ENCODE peak calls at places on chromosomes 5 and 9, in eight cellular contexts. T is AG10803; A is epithelial cell of esophagus; Z is hepatic stellate cell; M is fibroblast of villous mesenchyme; D is stromal cell of bone marrow; R is stimulated activated CD4-positive, alpha-beta T cell treated with anti-CD3 and anti-CD28 coated beads, Interleukin-12 subunit alpha, Interleukin-12 subunit beta, amount 100 ng/mL, for 4 hours; I is foreskin melanocyte. F is an unnamed sample.

GRCh38 chr5:72525816-72526215 is 18.6 kb upstream of the ZNF366 start:
- DNase-seq in T (peak; percentile 97), A (peak; percentile 85), Z (peak; percentile 40), M (peak; percentile 95), D (peak; percentile 59), R (no peak), I (no peak), F (peak; percentile 65)

GRCh38 chr5:138520971-138521370 is 22.1 kb downstream of the ETF1 start:
- DNase-seq in T (no peak), A (no peak), Z (no peak), M (no peak), D (no peak), R (no peak), I (no peak), F (no peak)

GRCh38 chr5:59216845-59217244 is 634.0 kb downstream of the RAB3C start:
- DNase-seq in T (no peak), A (no peak), Z (no peak), M (no peak), D (no peak), R (no peak), I (no peak), F (no peak)

GRCh38 chr9:78261403-78262001 is 25.6 kb downstream of the CEP78 start:
- DNase-seq in T (peak; percentile 52), A (peak; percentile 40), Z (peak; percentile 20), M (peak; percentile 54), D (peak; percentile 17), R (no peak), I (no peak), F (peak; percentile 61)

GRCh38 chr9:87013490-87013889 is 66.2 kb upstream of the GAS1 start:
- DNase-seq in T (no peak), A (no peak), Z (no peak), M (no peak), D (no peak), R (no peak), I (no peak), F (no peak)

GRCh38 chr5:73376618-73377170 is 71.9 kb downstream of the FOXD1 start:
- DNase-seq in T (peak; percentile 49), A (peak; percentile 56), Z (peak; percentile 72), M (peak; percentile 46), D (no peak), R (no peak), I (no peak), F (peak; percentile 47)

GRCh38 chr5:41908374-41909079 is 4.4 kb downstream of the RIMOC1 start:
- DNase-seq in T (peak; percentile 66), A (peak; percentile 53), Z (peak; percentile 14), M (peak; percentile 31), D (peak; percentile 51), R (no peak), I (no peak), F (peak; percentile 36)

GRCh38 chr5:137292461-137293025 is 206.6 kb downstream of the SPOCK1 start:
- DNase-seq in T (no peak), A (no peak), Z (no peak), M (no peak), D (no peak), R (no peak), I (no peak), F (no peak)

GRCh38 chr5:140576776-140577201 is 12.2 kb downstream of the SLC35A4 start:
- DNase-seq in T (no peak), A (no peak), Z (no peak), M (peak; percentile 17), D (no peak), R (no peak), I (peak; percentile 66), F (no peak)

GRCh38 chr5:59873113-59873512 is 20.4 kb downstream of the PDE4D start:
- DNase-seq in T (peak; percentile 95), A (no peak), Z (peak; percentile 20), M (peak; percentile 70), D (peak; percentile 2), R (no peak), I (peak; percentile 54), F (peak; percentile 75)

GRCh38 chr5:138542120-138542955 is 698 bp downstream of the ETF1 start:
- DNase-seq in T (no peak), A (no peak), Z (no peak), M (peak; percentile 47), D (no peak), R (no peak), I (no peak), F (peak; percentile 10)

GRCh38 chr5:115470921-115471320 is 73.7 kb downstream of the FEM1C start:
- DNase-seq in T (peak; percentile 22), A (peak; percentile 50), Z (no peak), M (no peak), D (no peak), R (no peak), I (no peak), F (no peak)

GRCh38 chr9:129237195-129237611 is 59.1 kb upstream of the IER5L start:
- DNase-seq in T (peak; percentile 40), A (peak; percentile 59), Z (peak; percentile 66), M (peak; percentile 54), D (peak; percentile 30), R (peak; percentile 55), I (no peak), F (peak; percentile 50)

GRCh38 chr9:123216387-123216786 is 52.0 kb downstream of the STRBP start:
- DNase-seq in T (no peak), A (peak; percentile 17), Z (no peak), M (no peak), D (no peak), R (no peak), I (no peak), F (no peak)

GRCh38 chr5:111859533-111860270 is 102.7 kb upstream of the NREP start:
- DNase-seq in T (peak; percentile 91), A (peak; percentile 90), Z (no peak), M (peak; percentile 94), D (peak; percentile 85), R (no peak), I (no peak), F (peak; percentile 46)

GRCh38 chr5:149060325-149060724 is 2.5 kb downstream of the SH3TC2 start:
- DNase-seq in T (peak; percentile 43), A (peak; percentile 72), Z (no peak), M (peak; percentile 74), D (no peak), R (no peak), I (peak; percentile 24), F (no peak)

GRCh38 chr5:17964067-17964466 is 329.8 kb downstream of the TAF11L14 start:
- DNase-seq in T (no peak), A (no peak), Z (no peak), M (no peak), D (no peak), R (no peak), I (no peak), F (no peak)

GRCh38 chr5:12861891-12862290 is 957.6 kb upstream of the CTNND2 start:
- DNase-seq in T (no peak), A (no peak), Z (no peak), M (no peak), D (no peak), R (no peak), I (no peak), F (no peak)

GRCh38 chr9:130095872-130096271 is 42.2 kb downstream of the GPR107 start:
- DNase-seq in T (no peak), A (no peak), Z (no peak), M (no peak), D (no peak), R (no peak), I (no peak), F (no peak)

GRCh38 chr5:42514759-42515158 is 91.5 kb downstream of the GHR start:
- DNase-seq in T (no peak), A (peak; percentile 46), Z (no peak), M (no peak), D (no peak), R (no peak), I (no peak), F (no peak)

GRCh38 chr9:23638837-23639426 is 187.1 kb downstream of the ELAVL2 start:
- DNase-seq in T (no peak), A (peak; percentile 81), Z (no peak), M (no peak), D (no peak), R (no peak), I (no peak), F (no peak)

GRCh38 chr5:59317023-59317771 is 576.3 kb downstream of the PDE4D start:
- DNase-seq in T (no peak), A (peak; percentile 66), Z (no peak), M (peak; percentile 89), D (peak; percentile 7), R (no peak), I (peak; percentile 91), F (no peak)

GRCh38 chr5:73451218-73452130 is 2.9 kb upstream of the FOXD1 start:
- DNase-seq in T (peak; percentile 68), A (peak; percentile 58), Z (no peak), M (peak; percentile 47), D (no peak), R (peak; percentile 68), I (no peak), F (peak; percentile 90)

GRCh38 chr9:126618200-126618589 is 4.5 kb downstream of the LMX1B start:
- DNase-seq in T (no peak), A (no peak), Z (no peak), M (no peak), D (no peak), R (no peak), I (no peak), F (no peak)

GRCh38 chr9:136482046-136482792 is 621 bp downstream of the SEC16A start:
- DNase-seq in T (peak; percentile 47), A (peak; percentile 41), Z (peak; percentile 55), M (peak; percentile 76), D (peak; percentile 18), R (peak; percentile 26), I (no peak), F (peak; percentile 67)

GRCh38 chr5:71937906-71938698 is 169.2 kb upstream of the MAP1B start:
- DNase-seq in T (no peak), A (no peak), Z (no peak), M (no peak), D (no peak), R (no peak), I (no peak), F (no peak)

GRCh38 chr5:132294728-132295504 is 722 bp downstream of the SLC22A4 start:
- DNase-seq in T (peak; percentile 86), A (peak; percentile 91), Z (peak; percentile 71), M (peak; percentile 88), D (peak; percentile 50), R (peak; percentile 72), I (no peak), F (peak; percentile 89)

GRCh38 chr9:129125478-129125877 is 14.3 kb downstream of the PTPA start:
- DNase-seq in T (peak; percentile 78), A (peak; percentile 94), Z (peak; percentile 79), M (peak; percentile 83), D (peak; percentile 95), R (no peak), I (peak; percentile 71), F (peak; percentile 60)

GRCh38 chr5:107674655-107675054 is 3.9 kb upstream of the EFNA5 start:
- DNase-seq in T (no peak), A (peak; percentile 72), Z (no peak), M (no peak), D (no peak), R (no peak), I (no peak), F (no peak)

GRCh38 chr5:1310118-1310517 is 15.2 kb upstream of the TERT start:
- DNase-seq in T (no peak), A (no peak), Z (no peak), M (no peak), D (no peak), R (no peak), I (no peak), F (no peak)

GRCh38 chr5:34866989-34867471 is 28.1 kb downstream of the TTC23L start:
- DNase-seq in T (no peak), A (no peak), Z (no peak), M (no peak), D (no peak), R (no peak), I (peak; percentile 54), F (no peak)

GRCh38 chr5:25858019-25858418 is 1180.4 kb downstream of the CDH9 start:
- DNase-seq in T (no peak), A (no peak), Z (no peak), M (no peak), D (no peak), R (no peak), I (no peak), F (no peak)

GRCh38 chr5:110790673-110791072 is 51.9 kb downstream of the SLC25A46 start:
- DNase-seq in T (peak; percentile 16), A (peak; percentile 68), Z (peak; percentile 22), M (peak; percentile 82), D (peak; percentile 47), R (no peak), I (peak; percentile 25), F (peak; percentile 23)

GRCh38 chr5:55218966-55219365 is 8.1 kb downstream of the MCIDAS start:
- DNase-seq in T (no peak), A (peak; percentile 98), Z (no peak), M (no peak), D (no peak), R (no peak), I (no peak), F (no peak)